ENCODE peak calls at places on chromosomes 7 and 10, in ten cellular contexts. R is stomach, M is ovary, P is fibroblast of lung, B is BJ, W is A549, U is nephron progenitor cell, Q is kidney epithelial cell, T is epithelial cell of esophagus, H is lung. Y is an unnamed sample.

GRCh38 chr7:6258440-6259182 is 13.8 kb downstream of the CYTH3 start:
- DNase-seq in W (no peak), R (no peak), B (no peak), M (no peak), U (no peak), P (peak), H (no peak), T (no peak), Q (no peak), Y (peak)

GRCh38 chr10:4472190-4472904 is 353.7 kb upstream of the AKR1E2 start:
- DNase-seq in U (no peak), H (no peak), Q (no peak), R (no peak), M (no peak), T (no peak), B (no peak), P (no peak), W (no peak), Y (no peak)

GRCh38 chr7:23469961-23470250 is 385 bp downstream of the IGF2BP3 start:
- DNase-seq in W (peak), U (no peak), R (no peak), B (no peak), T (no peak), M (no peak), H (no peak), Q (no peak), P (no peak), Y (no peak)

GRCh38 chr7:20514364-20514763 is 101.1 kb upstream of the ABCB5 start:
- DNase-seq in H (no peak), P (peak), U (peak), B (no peak), T (peak), W (no peak), M (no peak), R (peak), Q (peak), Y (no peak)

GRCh38 chr10:22363305-22363704 is 18.0 kb downstream of the SPAG6 start:
- DNase-seq in H (no peak), M (no peak), U (no peak), Q (no peak), R (no peak), B (no peak), T (no peak), W (no peak), P (no peak), Y (no peak)

GRCh38 chr7:155643804-155644177 is 670 bp upstream of the RBM33 start:
- DNase-seq in H (no peak), W (no peak), Q (no peak), M (no peak), B (no peak), U (peak), T (no peak), R (no peak), P (peak), Y (no peak)

GRCh38 chr10:112461029-112461887 is 14.2 kb downstream of the VTI1A start:
- DNase-seq in T (peak), H (no peak), Q (peak), W (peak), B (no peak), R (no peak), U (no peak), P (peak), M (no peak), Y (no peak)

GRCh38 chr10:102451105-102451969 is at the start of gene C10orf95:
- DNase-seq in B (no peak), T (peak), M (no peak), Q (no peak), R (no peak), W (no peak), U (peak), H (peak), P (no peak), Y (no peak)

GRCh38 chr7:79652619-79653018 is 199.2 kb upstream of the MAGI2 start:
- DNase-seq in T (no peak), W (no peak), P (peak), U (no peak), R (no peak), H (no peak), Q (no peak), M (no peak), B (no peak), Y (no peak)

GRCh38 chr7:45155357-45155900 is 2.2 kb upstream of the RAMP3 start:
- DNase-seq in R (no peak), H (no peak), M (no peak), W (no peak), B (no peak), U (no peak), T (no peak), Q (no peak), P (no peak), Y (no peak)
- TF ChIP-seq CTCF in R (no peak), H (no peak), M (no peak), W (no peak), B (no peak), U (no peak), T (no peak), Q (no peak), P (no peak), Y (no peak)

GRCh38 chr7:3722396-3722846 is 421.4 kb downstream of the SDK1 start:
- DNase-seq in B (no peak), W (peak), P (peak), H (no peak), U (peak), M (peak), R (no peak), T (no peak), Q (no peak), Y (no peak)
- TF ChIP-seq CTCF in B (no peak), W (peak), P (peak), H (no peak), U (no peak), M (no peak), R (no peak), T (no peak), Q (peak), Y (no peak)

DNA sequence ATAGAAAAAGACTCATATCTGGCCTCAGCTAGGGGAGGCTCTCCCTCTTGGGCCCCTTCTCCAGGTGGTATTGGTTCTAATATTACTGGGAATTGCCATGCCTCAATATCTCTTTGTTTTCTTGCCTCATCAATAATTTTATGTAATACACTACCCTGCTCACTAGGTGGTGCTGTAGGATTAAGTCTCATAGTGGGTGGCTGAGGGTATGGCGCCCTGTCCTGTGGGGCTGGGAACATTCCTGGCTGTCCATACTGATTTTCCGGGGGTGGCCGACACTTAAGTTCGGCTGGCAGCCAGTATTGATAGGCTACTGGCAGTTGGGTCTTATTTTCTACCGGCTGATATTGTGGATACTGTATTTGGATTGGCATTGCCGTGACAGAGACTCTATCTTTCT is 9.0 kb upstream of the TAS2R3 start:
- DNase-seq in W (peak), U (peak), P (peak), H (no peak), T (peak), R (no peak), Q (no peak), M (no peak), B (no peak), Y (no peak)
- TF ChIP-seq CTCF in W (peak), U (peak), P (peak), H (peak), T (peak), R (no peak), Q (peak), M (no peak), B (peak), Y (peak)

DNA sequence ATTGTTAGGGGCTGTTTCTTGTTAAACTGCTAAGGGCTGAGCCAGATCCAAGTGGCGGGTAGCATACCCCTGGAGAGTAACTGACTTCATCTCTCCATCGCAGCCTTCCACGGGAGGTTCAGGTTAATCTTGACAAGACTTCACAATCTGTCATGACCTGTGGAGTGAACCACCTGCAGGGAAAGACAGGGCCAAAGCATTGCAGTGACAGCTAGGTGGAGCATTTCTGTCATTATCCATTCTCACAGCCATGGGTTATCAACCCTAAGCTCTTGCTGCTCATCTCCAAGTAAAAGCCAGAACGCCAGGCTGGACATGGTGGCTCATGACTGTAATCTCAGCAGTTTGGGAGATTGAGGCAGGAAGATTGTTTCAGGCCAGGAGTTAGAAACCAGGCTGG is 17.2 kb downstream of the ABCC2 start:
- DNase-seq in B (no peak), M (no peak), U (no peak), W (no peak), H (no peak), R (no peak), P (no peak), Q (no peak), T (no peak), Y (no peak)
- TF ChIP-seq CTCF in B (no peak), M (no peak), U (no peak), W (no peak), H (no peak), R (no peak), P (no peak), Q (no peak), T (peak), Y (no peak)

GRCh38 chr7:94247970-94248369 is 146.7 kb upstream of the COL1A2 start:
- DNase-seq in P (no peak), M (no peak), W (no peak), Q (no peak), T (no peak), H (no peak), U (no peak), R (no peak), B (no peak), Y (no peak)
- TF ChIP-seq CTCF in P (no peak), M (no peak), W (no peak), Q (no peak), T (no peak), H (no peak), U (no peak), R (no peak), B (no peak), Y (no peak)